ENCODE peak calls at places on chromosomes 16 and 17, in eight cellular contexts. C is neural crest cell, V is progenitor cell of endocrine pancreas, L is psoas muscle, B is ELR, N is EL, K is esophagus muscularis mucosa, U is ELF-1. H is an unnamed sample.

GRCh38 chr17:38341035-38341721 is 2.6 kb downstream of the GPR179 start:
- DNase-seq in C (no peak), V (no peak), L (peak; percentile 60), B (peak; percentile 19), N (peak; percentile 20), K (no peak), U (peak; percentile 77), H (no peak)

GRCh38 chr17:46108550-46109110 is 84.6 kb downstream of the KANSL1 start:
- DNase-seq in C (no peak), V (no peak), L (no peak), B (no peak), N (no peak), K (no peak), U (no peak), H (no peak)

GRCh38 chr17:4043862-4044261 is 79.6 kb upstream of the ATP2A3 start:
- DNase-seq in C (no peak), V (no peak), L (no peak), B (no peak), N (no peak), K (no peak), U (no peak), H (no peak)

GRCh38 chr17:62712011-62712615 is 84.6 kb downstream of the MRC2 start:
- DNase-seq in C (no peak), V (no peak), L (no peak), B (no peak), N (no peak), K (no peak), U (no peak), H (no peak)

GRCh38 chr16:6643083-6643686 is 689.5 kb upstream of the RBFOX1 start:
- DNase-seq in C (peak; percentile 66), V (peak; percentile 44), L (no peak), B (peak; percentile 45), N (peak; percentile 41), K (no peak), U (peak; percentile 64), H (no peak)

GRCh38 chr16:1019934-1020305 is 38.4 kb downstream of the SOX8 start:
- DNase-seq in C (no peak), V (no peak), L (no peak), B (no peak), N (peak; percentile 28), K (no peak), U (peak; percentile 27), H (no peak)

GRCh38 chr17:78107457-78107856 is 21.1 kb downstream of the TMC6 start:
- DNase-seq in C (no peak), V (no peak), L (no peak), B (no peak), N (no peak), K (no peak), U (no peak), H (no peak)

GRCh38 chr17:38742431-38743308 is 5.5 kb downstream of the PCGF2 start:
- DNase-seq in C (no peak), V (no peak), L (peak; percentile 59), B (peak; percentile 60), N (no peak), K (no peak), U (no peak), H (no peak)

GRCh38 chr17:14919580-14920160 is 345.5 kb downstream of the PMP22 start:
- DNase-seq in C (no peak), V (no peak), L (no peak), B (no peak), N (no peak), K (no peak), U (no peak), H (no peak)

GRCh38 chr16:53781023-53781605 is 77.2 kb downstream of the FTO start:
- DNase-seq in C (no peak), V (no peak), L (no peak), B (peak; percentile 57), N (no peak), K (no peak), U (no peak), H (no peak)

GRCh38 chr17:42275527-42276358 is 448 bp downstream of the STAT5B start:
- DNase-seq in C (peak; percentile 32), V (peak; percentile 42), L (no peak), B (peak; percentile 40), N (peak; percentile 45), K (no peak), U (peak; percentile 56), H (peak; percentile 70)

GRCh38 chr17:3879181-3879580 is 13.7 kb downstream of the CAMKK1 start:
- DNase-seq in C (no peak), V (no peak), L (no peak), B (no peak), N (peak; percentile 48), K (no peak), U (peak; percentile 58), H (no peak)

GRCh38 chr16:89040861-89041570 is 52.6 kb upstream of the ACSF3 start:
- DNase-seq in C (no peak), V (no peak), L (no peak), B (no peak), N (no peak), K (no peak), U (no peak), H (no peak)

GRCh38 chr16:66851166-66851964 is 7.2 kb downstream of the CA7 start:
- DNase-seq in C (no peak), V (no peak), L (no peak), B (no peak), N (no peak), K (no peak), U (no peak), H (no peak)

GRCh38 chr17:78255029-78255656 is 23.7 kb downstream of the TMEM235 start:
- DNase-seq in C (no peak), V (no peak), L (no peak), B (no peak), N (no peak), K (no peak), U (no peak), H (no peak)

GRCh38 chr17:67594115-67594878 is 123.4 kb upstream of the NOL11 start:
- DNase-seq in C (no peak), V (no peak), L (no peak), B (no peak), N (no peak), K (no peak), U (no peak), H (no peak)